ENCODE peak calls at places on chromosomes 4 and X, in nine cellular contexts. One of them, this sample, is unnamed.

GRCh38 chr4:168594121-168594520 is 97.3 kb downstream of the PALLD start:
- DNase-seq in upper lobe of left lung: no peak
- DNase-seq in sigmoid colon: no peak
- DNase-seq in esophagus muscularis mucosa: no peak
- DNase-seq in stomach: no peak
- DNase-seq in ovary: no peak
- DNase-seq in HepG2: no peak
- DNase-seq in H1: no peak
- DNase-seq in A549: no peak
- DNase-seq in this sample: no peak

GRCh38 chr4:10491420-10491819 is 34.2 kb upstream of the ZNF518B start:
- DNase-seq in upper lobe of left lung: no peak
- DNase-seq in sigmoid colon: no peak
- DNase-seq in esophagus muscularis mucosa: no peak
- DNase-seq in stomach: no peak
- DNase-seq in ovary: no peak
- DNase-seq in HepG2: no peak
- DNase-seq in H1: no peak
- DNase-seq in A549: no peak
- DNase-seq in this sample: no peak

GRCh38 chr4:164977243-164978164 is at the start of gene TRIM61:
- DNase-seq in upper lobe of left lung: peak
- DNase-seq in sigmoid colon: no peak
- DNase-seq in esophagus muscularis mucosa: peak
- DNase-seq in stomach: no peak
- DNase-seq in ovary: peak
- DNase-seq in HepG2: no peak
- DNase-seq in H1: no peak
- DNase-seq in A549: no peak
- DNase-seq in this sample: no peak

GRCh38 chr4:153227501-153227900 is 23.3 kb downstream of the TRIM2 start:
- DNase-seq in upper lobe of left lung: no peak
- DNase-seq in sigmoid colon: no peak
- DNase-seq in esophagus muscularis mucosa: no peak
- DNase-seq in stomach: no peak
- DNase-seq in ovary: no peak
- DNase-seq in HepG2: no peak
- DNase-seq in H1: no peak
- DNase-seq in A549: no peak
- DNase-seq in this sample: no peak

GRCh38 chr4:37903901-37904300 is 13.0 kb downstream of the TBC1D1 start:
- DNase-seq in upper lobe of left lung: no peak
- DNase-seq in sigmoid colon: no peak
- DNase-seq in esophagus muscularis mucosa: no peak
- DNase-seq in stomach: no peak
- DNase-seq in ovary: no peak
- DNase-seq in HepG2: no peak
- DNase-seq in H1: no peak
- DNase-seq in A549: no peak
- DNase-seq in this sample: no peak

GRCh38 chrX:11768039-11768438 is 10.0 kb downstream of the MSL3 start:
- DNase-seq in upper lobe of left lung: no peak
- DNase-seq in sigmoid colon: no peak
- DNase-seq in esophagus muscularis mucosa: no peak
- DNase-seq in stomach: no peak
- DNase-seq in ovary: no peak
- DNase-seq in HepG2: no peak
- DNase-seq in H1: no peak
- DNase-seq in A549: no peak
- DNase-seq in this sample: no peak

GRCh38 chr4:87853108-87853507 is 20.3 kb downstream of the MEPE start:
- DNase-seq in upper lobe of left lung: no peak
- DNase-seq in sigmoid colon: no peak
- DNase-seq in esophagus muscularis mucosa: no peak
- DNase-seq in stomach: no peak
- DNase-seq in ovary: no peak
- DNase-seq in HepG2: peak
- DNase-seq in H1: no peak
- DNase-seq in A549: peak
- DNase-seq in this sample: no peak

GRCh38 chr4:108247511-108248088 is 78.9 kb upstream of the LEF1 start:
- DNase-seq in upper lobe of left lung: no peak
- DNase-seq in sigmoid colon: no peak
- DNase-seq in esophagus muscularis mucosa: no peak
- DNase-seq in stomach: no peak
- DNase-seq in ovary: no peak
- DNase-seq in HepG2: no peak
- DNase-seq in H1: no peak
- DNase-seq in A549: no peak
- DNase-seq in this sample: no peak

GRCh38 chr4:78357122-78357521 is 194.4 kb upstream of the ANXA3 start:
- DNase-seq in upper lobe of left lung: no peak
- DNase-seq in sigmoid colon: no peak
- DNase-seq in esophagus muscularis mucosa: no peak
- DNase-seq in stomach: no peak
- DNase-seq in ovary: no peak
- DNase-seq in HepG2: no peak
- DNase-seq in H1: no peak
- DNase-seq in A549: no peak
- DNase-seq in this sample: no peak

GRCh38 chr4:168440442-168441264 is 39.6 kb downstream of the DDX60L start:
- DNase-seq in upper lobe of left lung: no peak
- DNase-seq in sigmoid colon: no peak
- DNase-seq in esophagus muscularis mucosa: no peak
- DNase-seq in stomach: no peak
- DNase-seq in ovary: no peak
- DNase-seq in HepG2: no peak
- DNase-seq in H1: no peak
- DNase-seq in A549: peak
- DNase-seq in this sample: no peak

GRCh38 chr4:113502476-113502875 is 259.1 kb downstream of the CAMK2D start:
- DNase-seq in upper lobe of left lung: no peak
- DNase-seq in sigmoid colon: no peak
- DNase-seq in esophagus muscularis mucosa: no peak
- DNase-seq in stomach: no peak
- DNase-seq in ovary: no peak
- DNase-seq in HepG2: peak
- DNase-seq in H1: no peak
- DNase-seq in A549: no peak
- DNase-seq in this sample: no peak

GRCh38 chr4:1261107-1261928 is 12.4 kb upstream of the CTBP1 start:
- DNase-seq in upper lobe of left lung: no peak
- DNase-seq in sigmoid colon: no peak
- DNase-seq in esophagus muscularis mucosa: no peak
- DNase-seq in stomach: no peak
- DNase-seq in ovary: no peak
- DNase-seq in HepG2: no peak
- DNase-seq in H1: no peak
- DNase-seq in A549: no peak
- DNase-seq in this sample: no peak

GRCh38 chr4:114272226-114272625 is 292.8 kb upstream of the ARSJ start:
- DNase-seq in upper lobe of left lung: no peak
- DNase-seq in sigmoid colon: no peak
- DNase-seq in esophagus muscularis mucosa: no peak
- DNase-seq in stomach: no peak
- DNase-seq in ovary: no peak
- DNase-seq in HepG2: no peak
- DNase-seq in H1: no peak
- DNase-seq in A549: peak
- DNase-seq in this sample: no peak

GRCh38 chrX:69600182-69600581 is 15.7 kb upstream of the EDA start:
- DNase-seq in upper lobe of left lung: no peak
- DNase-seq in sigmoid colon: no peak
- DNase-seq in esophagus muscularis mucosa: no peak
- DNase-seq in stomach: no peak
- DNase-seq in ovary: no peak
- DNase-seq in HepG2: no peak
- DNase-seq in H1: no peak
- DNase-seq in A549: no peak
- DNase-seq in this sample: no peak

GRCh38 chr4:102959503-102959902 is 60.0 kb downstream of the SLC9B1 start:
- DNase-seq in upper lobe of left lung: no peak
- DNase-seq in sigmoid colon: no peak
- DNase-seq in esophagus muscularis mucosa: no peak
- DNase-seq in stomach: no peak
- DNase-seq in ovary: no peak
- DNase-seq in HepG2: no peak
- DNase-seq in H1: no peak
- DNase-seq in A549: no peak
- DNase-seq in this sample: no peak

GRCh38 chr4:53545942-53546581 is 45.2 kb downstream of the LNX1 start:
- DNase-seq in upper lobe of left lung: no peak
- DNase-seq in sigmoid colon: no peak
- DNase-seq in esophagus muscularis mucosa: no peak
- DNase-seq in stomach: no peak
- DNase-seq in ovary: no peak
- DNase-seq in HepG2: no peak
- DNase-seq in H1: no peak
- DNase-seq in A549: no peak
- DNase-seq in this sample: no peak

GRCh38 chr4:154492288-154492687 is 689 bp upstream of the DCHS2 start:
- DNase-seq in upper lobe of left lung: no peak
- DNase-seq in sigmoid colon: no peak
- DNase-seq in esophagus muscularis mucosa: no peak
- DNase-seq in stomach: no peak
- DNase-seq in ovary: no peak
- DNase-seq in HepG2: no peak
- DNase-seq in H1: no peak
- DNase-seq in A549: no peak
- DNase-seq in this sample: no peak
- H3K4me3 ChIP-seq in upper lobe of left lung: no peak
- H3K4me3 ChIP-seq in sigmoid colon: peak
- H3K4me3 ChIP-seq in esophagus muscularis mucosa: peak
- H3K4me3 ChIP-seq in stomach: peak
- H3K4me3 ChIP-seq in ovary: no peak
- H3K4me3 ChIP-seq in HepG2: no peak
- H3K4me3 ChIP-seq in H1: peak
- H3K4me3 ChIP-seq in A549: peak
- H3K4me3 ChIP-seq in this sample: peak

GRCh38 chrX:74523224-74523623 is 91.2 kb downstream of the RLIM start:
- DNase-seq in upper lobe of left lung: no peak
- DNase-seq in sigmoid colon: no peak
- DNase-seq in esophagus muscularis mucosa: no peak
- DNase-seq in stomach: no peak
- DNase-seq in ovary: no peak
- DNase-seq in HepG2: no peak
- DNase-seq in H1: no peak
- DNase-seq in A549: no peak
- DNase-seq in this sample: no peak

GRCh38 chrX:74520291-74520690 is 94.1 kb downstream of the RLIM start:
- DNase-seq in upper lobe of left lung: no peak
- DNase-seq in sigmoid colon: no peak
- DNase-seq in esophagus muscularis mucosa: no peak
- DNase-seq in stomach: no peak
- DNase-seq in ovary: no peak
- DNase-seq in HepG2: no peak
- DNase-seq in H1: no peak
- DNase-seq in A549: no peak
- DNase-seq in this sample: no peak

GRCh38 chrX:74519870-74520269 is 94.6 kb downstream of the RLIM start:
- DNase-seq in upper lobe of left lung: no peak
- DNase-seq in sigmoid colon: no peak
- DNase-seq in esophagus muscularis mucosa: no peak
- DNase-seq in stomach: no peak
- DNase-seq in ovary: no peak
- DNase-seq in HepG2: no peak
- DNase-seq in H1: no peak
- DNase-seq in A549: no peak
- DNase-seq in this sample: no peak

GRCh38 chrX:74521961-74522833 is 92.2 kb downstream of the RLIM start:
- DNase-seq in upper lobe of left lung: no peak
- DNase-seq in sigmoid colon: peak
- DNase-seq in esophagus muscularis mucosa: no peak
- DNase-seq in stomach: no peak
- DNase-seq in ovary: no peak
- DNase-seq in HepG2: no peak
- DNase-seq in H1: no peak
- DNase-seq in A549: no peak
- DNase-seq in this sample: no peak

DNA sequence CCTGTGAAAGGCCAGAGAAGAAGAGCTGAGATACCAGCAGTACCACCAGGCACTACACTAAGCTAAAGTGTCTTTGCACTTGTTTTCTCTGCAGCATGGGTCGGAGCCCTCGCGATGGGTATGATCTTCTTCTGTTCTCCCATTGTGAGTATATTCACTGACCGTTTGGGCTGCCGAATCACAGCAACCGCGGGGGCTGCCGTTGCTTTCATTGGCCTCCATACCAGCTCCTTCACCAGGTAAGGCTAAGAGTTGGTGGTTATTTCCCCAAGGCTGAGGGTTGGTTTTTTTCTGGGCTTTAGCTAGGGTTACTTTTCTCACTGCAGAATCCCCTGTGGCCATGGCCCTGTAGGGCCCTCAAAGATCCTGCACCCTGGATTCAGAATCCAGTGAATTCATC is 93.5 kb downstream of the RLIM start:
- DNase-seq in upper lobe of left lung: no peak
- DNase-seq in sigmoid colon: no peak
- DNase-seq in esophagus muscularis mucosa: no peak
- DNase-seq in stomach: no peak
- DNase-seq in ovary: no peak
- DNase-seq in HepG2: no peak
- DNase-seq in H1: no peak
- DNase-seq in A549: no peak
- DNase-seq in this sample: no peak
- TF ChIP-seq EP300 in upper lobe of left lung: no peak
- TF ChIP-seq EP300 in sigmoid colon: no peak
- TF ChIP-seq EP300 in esophagus muscularis mucosa: no peak
- TF ChIP-seq EP300 in stomach: no peak
- TF ChIP-seq EP300 in ovary: no peak
- TF ChIP-seq EP300 in HepG2: no peak
- TF ChIP-seq EP300 in H1: no peak
- TF ChIP-seq EP300 in A549: no peak
- TF ChIP-seq EP300 in this sample: no peak

GRCh38 chr4:140019619-140020367 is 134.2 kb downstream of the MAML3 start:
- DNase-seq in upper lobe of left lung: no peak
- DNase-seq in sigmoid colon: no peak
- DNase-seq in esophagus muscularis mucosa: no peak
- DNase-seq in stomach: no peak
- DNase-seq in ovary: no peak
- DNase-seq in HepG2: peak
- DNase-seq in H1: no peak
- DNase-seq in A549: peak
- DNase-seq in this sample: no peak
- H3K4me3 ChIP-seq in upper lobe of left lung: no peak
- H3K4me3 ChIP-seq in sigmoid colon: no peak
- H3K4me3 ChIP-seq in esophagus muscularis mucosa: no peak
- H3K4me3 ChIP-seq in stomach: no peak
- H3K4me3 ChIP-seq in ovary: no peak
- H3K4me3 ChIP-seq in HepG2: no peak
- H3K4me3 ChIP-seq in H1: no peak
- H3K4me3 ChIP-seq in A549: peak
- H3K4me3 ChIP-seq in this sample: no peak

DNA sequence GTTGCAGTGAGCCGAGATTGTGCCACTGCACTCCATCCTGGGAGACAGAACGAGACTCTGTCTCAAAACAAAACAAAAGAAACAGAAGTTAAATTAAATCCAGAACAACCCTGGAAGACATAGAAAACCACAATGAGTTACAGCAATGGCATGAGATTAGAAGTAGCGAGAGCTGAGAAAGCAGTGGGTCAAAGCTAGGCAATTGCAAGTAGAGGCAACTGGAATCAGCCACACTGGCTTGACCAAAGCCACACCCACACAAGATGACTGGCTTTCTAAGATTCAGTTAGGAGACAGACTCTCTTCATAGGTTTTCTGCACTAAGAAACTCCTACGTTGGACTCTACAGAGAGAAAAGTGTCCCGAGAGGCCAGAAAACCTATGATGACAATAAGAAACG is 443.0 kb downstream of the GPM6A start:
- DNase-seq in upper lobe of left lung: no peak
- DNase-seq in sigmoid colon: no peak
- DNase-seq in esophagus muscularis mucosa: no peak
- DNase-seq in stomach: no peak
- DNase-seq in ovary: no peak
- DNase-seq in HepG2: no peak
- DNase-seq in H1: no peak
- DNase-seq in A549: no peak
- DNase-seq in this sample: no peak
- TF ChIP-seq EP300 in upper lobe of left lung: no peak
- TF ChIP-seq EP300 in sigmoid colon: no peak
- TF ChIP-seq EP300 in esophagus muscularis mucosa: no peak
- TF ChIP-seq EP300 in stomach: no peak
- TF ChIP-seq EP300 in ovary: no peak
- TF ChIP-seq EP300 in HepG2: no peak
- TF ChIP-seq EP300 in H1: no peak
- TF ChIP-seq EP300 in A549: no peak
- TF ChIP-seq EP300 in this sample: no peak

This sample was measured in suprapubic skin.